ENCODE peak calls at places on chromosomes 11 and 22, in seven cellular contexts. Q is thoracic aorta; H is activated effector memory CD4-positive, alpha-beta T cell treated with anti-CD3 and anti-CD28 coated beads, Interleukin-2, amount 50 U/mL, for 16 hours; A is activated CD4-positive, alpha-beta T cell treated with anti-CD3 and anti-CD28 coated beads, Interleukin-2, amount 50 U/mL, for 4 hours; V is NB4; C is breast epithelium; R is coronary artery. F is an unnamed sample.

GRCh38 chr11:10455637-10456487 is 798 bp downstream of the AMPD3 start:
- DNase-seq in Q (no peak), H (peak), A (peak), V (peak), C (no peak), R (no peak), F (peak)

GRCh38 chr11:75347781-75348613 is 3.5 kb downstream of the ARRB1 start:
- DNase-seq in Q (no peak), H (no peak), A (no peak), V (no peak), C (no peak), R (peak), F (no peak)

GRCh38 chr11:65420506-65421203 is 1.9 kb upstream of the NEAT1 start:
- DNase-seq in Q (no peak), H (peak), A (no peak), V (no peak), C (no peak), R (no peak), F (no peak)

GRCh38 chr22:23032681-23033080 is 37.6 kb upstream of the GNAZ start:
- DNase-seq in Q (no peak), H (no peak), A (no peak), V (no peak), C (no peak), R (no peak), F (no peak)

GRCh38 chr11:7020183-7020917 is at the start of the genes NLRP14 and ZNF214:
- DNase-seq in Q (peak), H (no peak), A (no peak), V (no peak), C (peak), R (peak), F (peak)

GRCh38 chr11:98194611-98195010 is 826.1 kb upstream of the CNTN5 start:
- DNase-seq in Q (no peak), H (no peak), A (no peak), V (no peak), C (no peak), R (no peak), F (no peak)

GRCh38 chr11:62665630-62666258 is 632 bp downstream of the CSKMT start:
- DNase-seq in Q (no peak), H (peak), A (peak), V (peak), C (no peak), R (peak), F (no peak)

GRCh38 chr22:24190159-24190540 is 8.9 kb downstream of the SUSD2 start:
- DNase-seq in Q (no peak), H (no peak), A (no peak), V (no peak), C (no peak), R (no peak), F (no peak)

GRCh38 chr11:325796-326591 is 5.3 kb upstream of the IFITM3 start:
- DNase-seq in Q (no peak), H (peak), A (no peak), V (no peak), C (no peak), R (peak), F (no peak)

GRCh38 chr11:118290923-118291322 is 13.6 kb upstream of the CD3E start:
- DNase-seq in Q (no peak), H (no peak), A (no peak), V (peak), C (peak), R (no peak), F (no peak)

GRCh38 chr11:129041611-129042018 is 98.9 kb upstream of the TP53AIP1 start:
- DNase-seq in Q (no peak), H (no peak), A (no peak), V (no peak), C (no peak), R (no peak), F (no peak)

GRCh38 chr11:115439385-115439784 is 64.8 kb downstream of the CADM1 start:
- DNase-seq in Q (no peak), H (no peak), A (no peak), V (no peak), C (no peak), R (no peak), F (no peak)

GRCh38 chr11:85682330-85683305 is 3.4 kb downstream of the CCDC89 start:
- DNase-seq in Q (no peak), H (peak), A (peak), V (no peak), C (peak), R (no peak), F (no peak)

GRCh38 chr11:93287434-93287833 is 43.1 kb upstream of the DEUP1 start:
- DNase-seq in Q (no peak), H (no peak), A (no peak), V (no peak), C (no peak), R (no peak), F (no peak)

GRCh38 chr11:13364388-13364787 is 86.8 kb downstream of the BMAL1 start:
- DNase-seq in Q (no peak), H (no peak), A (no peak), V (no peak), C (no peak), R (no peak), F (no peak)

GRCh38 chr11:112834277-112834755 is 126.9 kb upstream of the NCAM1 start:
- DNase-seq in Q (no peak), H (no peak), A (no peak), V (no peak), C (peak), R (no peak), F (no peak)

GRCh38 chr11:17760102-17761029 is 25.8 kb downstream of the KCNC1 start:
- DNase-seq in Q (no peak), H (no peak), A (no peak), V (peak), C (no peak), R (no peak), F (no peak)

GRCh38 chr11:101456812-101457211 is 127.0 kb downstream of the TRPC6 start:
- DNase-seq in Q (no peak), H (no peak), A (no peak), V (no peak), C (no peak), R (no peak), F (no peak)

GRCh38 chr11:93663021-93663420 is 1.5 kb downstream of the CEP295 start:
- DNase-seq in Q (no peak), H (no peak), A (no peak), V (peak), C (no peak), R (no peak), F (no peak)

GRCh38 chr22:18983120-18983651 is 47.1 kb upstream of the PRODH start:
- DNase-seq in Q (no peak), H (peak), A (no peak), V (no peak), C (no peak), R (no peak), F (no peak)

GRCh38 chr11:6468712-6469495 is 4.8 kb downstream of the TRIM3 start:
- DNase-seq in Q (peak), H (no peak), A (no peak), V (peak), C (peak), R (peak), F (peak)

GRCh38 chr11:16815047-16815767 is 76.8 kb downstream of the C11orf58 start:
- DNase-seq in Q (no peak), H (no peak), A (no peak), V (peak), C (peak), R (peak), F (no peak)

GRCh38 chr22:17131686-17132085 is 10.5 kb upstream of the TMEM121B start:
- DNase-seq in Q (no peak), H (no peak), A (no peak), V (no peak), C (no peak), R (no peak), F (no peak)

GRCh38 chr11:1202776-1203504 is 19.9 kb upstream of the MUC5B start:
- DNase-seq in Q (no peak), H (peak), A (peak), V (peak), C (no peak), R (peak), F (no peak)

GRCh38 chr11:134341805-134342571 is 10.2 kb downstream of the GLB1L2 start:
- DNase-seq in Q (no peak), H (no peak), A (no peak), V (no peak), C (no peak), R (no peak), F (no peak)

GRCh38 chr11:9529333-9529648 is 44.2 kb upstream of the WEE1 start:
- DNase-seq in Q (no peak), H (no peak), A (no peak), V (no peak), C (no peak), R (no peak), F (no peak)

GRCh38 chr11:104570088-104570701 is 328.1 kb downstream of the CASP12 start:
- DNase-seq in Q (no peak), H (no peak), A (no peak), V (no peak), C (no peak), R (no peak), F (no peak)

GRCh38 chr22:42443240-42444059 is 11.2 kb upstream of the NFAM1 start:
- DNase-seq in Q (no peak), H (peak), A (no peak), V (no peak), C (no peak), R (no peak), F (no peak)

GRCh38 chr11:59833602-59834001 is 11.7 kb downstream of the CBLIF start:
- DNase-seq in Q (no peak), H (no peak), A (no peak), V (no peak), C (no peak), R (no peak), F (no peak)

GRCh38 chr11:119897576-119897975 is 168.6 kb upstream of the NECTIN1 start:
- DNase-seq in Q (no peak), H (no peak), A (no peak), V (no peak), C (no peak), R (no peak), F (no peak)

GRCh38 chr11:11347583-11347982 is 5.5 kb downstream of the CSNK2A3 start:
- DNase-seq in Q (no peak), H (no peak), A (no peak), V (no peak), C (no peak), R (no peak), F (no peak)

GRCh38 chr11:21511835-21512440 is 680.9 kb upstream of the ANO5 start:
- DNase-seq in Q (no peak), H (no peak), A (no peak), V (peak), C (peak), R (no peak), F (no peak)

GRCh38 chr11:19345848-19346681 is 105.3 kb upstream of the E2F8 start:
- DNase-seq in Q (no peak), H (no peak), A (no peak), V (peak), C (no peak), R (no peak), F (no peak)

GRCh38 chr11:75813126-75813525 is 1.9 kb upstream of the UVRAG start:
- DNase-seq in Q (no peak), H (no peak), A (no peak), V (no peak), C (peak), R (no peak), F (no peak)

GRCh38 chr22:24128631-24129601 is 52.4 kb upstream of the SUSD2 start:
- DNase-seq in Q (no peak), H (no peak), A (no peak), V (no peak), C (no peak), R (no peak), F (no peak)

GRCh38 chr11:117676501-117676900 is 120.5 kb downstream of the DSCAML1 start:
- DNase-seq in Q (no peak), H (no peak), A (no peak), V (no peak), C (no peak), R (no peak), F (no peak)

GRCh38 chr11:87743002-87743401 is 432.2 kb downstream of the RAB38 start:
- DNase-seq in Q (no peak), H (no peak), A (no peak), V (peak), C (no peak), R (no peak), F (no peak)